ENCODE peak calls at places on chromosome 5, in seven cellular contexts. Y, M, C, R, O, W and K are unnamed samples.
A peak's percentile ranks its signal among the peaks of the same experiment; 100 is the strongest.

GRCh38 chr5:56054651-56055050 is 59.9 kb upstream of the IL6ST start:
- DNase-seq in Y (no peak), M (peak; percentile 66), C (no peak), R (peak; percentile 52), O (no peak), W (no peak), K (no peak)

GRCh38 chr5:158313027-158313738 is 454.2 kb upstream of the CLINT1 start:
- DNase-seq in Y (no peak), M (no peak), C (no peak), R (peak; percentile 43), O (no peak), W (no peak), K (no peak)

GRCh38 chr5:80584770-80585169 is 14.7 kb upstream of the ANKRD34B start:
- DNase-seq in Y (no peak), M (no peak), C (no peak), R (no peak), O (no peak), W (no peak), K (no peak)

GRCh38 chr5:135230326-135230925 is 168.6 kb downstream of the MACROH2A1 start:
- DNase-seq in Y (peak; percentile 79), M (peak; percentile 63), C (peak; percentile 53), R (peak; percentile 92), O (peak; percentile 79), W (no peak), K (peak; percentile 89)

GRCh38 chr5:117131876-117132275 is 557.3 kb upstream of the SEMA6A start:
- DNase-seq in Y (no peak), M (no peak), C (no peak), R (no peak), O (no peak), W (no peak), K (no peak)

GRCh38 chr5:135034186-135034962 is at the start of gene PITX1:
- DNase-seq in Y (peak; percentile 44), M (peak; percentile 95), C (no peak), R (peak; percentile 44), O (no peak), W (peak; percentile 64), K (no peak)

GRCh38 chr5:135162661-135163265 is 128.7 kb upstream of the PITX1 start:
- DNase-seq in Y (no peak), M (no peak), C (no peak), R (no peak), O (no peak), W (no peak), K (no peak)

GRCh38 chr5:149700347-149700746 is 29.8 kb upstream of the PPARGC1B start:
- DNase-seq in Y (no peak), M (no peak), C (peak; percentile 39), R (no peak), O (no peak), W (no peak), K (no peak)

GRCh38 chr5:40755093-40755406 is 711 bp downstream of the TTC33 start:
- DNase-seq in Y (peak; percentile 66), M (peak; percentile 92), C (peak; percentile 64), R (peak; percentile 90), O (peak; percentile 88), W (peak; percentile 58), K (peak; percentile 61)

GRCh38 chr5:103562453-103563157 is at the start of gene NUDT12:
- DNase-seq in Y (peak; percentile 79), M (peak; percentile 87), C (peak; percentile 65), R (peak; percentile 85), O (peak; percentile 80), W (peak; percentile 64), K (peak; percentile 86)

GRCh38 chr5:74765201-74765600 is 1.7 kb downstream of the GFM2 start:
- DNase-seq in Y (no peak), M (no peak), C (no peak), R (peak; percentile 13), O (no peak), W (no peak), K (no peak)

GRCh38 chr5:9507974-9508373 is 37.9 kb downstream of the SEMA5A start:
- DNase-seq in Y (no peak), M (no peak), C (no peak), R (peak; percentile 84), O (no peak), W (no peak), K (no peak)

GRCh38 chr5:91386120-91386519 is 3.0 kb upstream of the ARRDC3 start:
- DNase-seq in Y (no peak), M (peak; percentile 41), C (no peak), R (no peak), O (no peak), W (no peak), K (no peak)

GRCh38 chr5:72296251-72296650 is 23.8 kb downstream of the MRPS27 start:
- DNase-seq in Y (no peak), M (no peak), C (no peak), R (no peak), O (no peak), W (no peak), K (no peak)

GRCh38 chr5:181167814-181168488 is 20.6 kb downstream of the OR2V2 start:
- DNase-seq in Y (no peak), M (peak; percentile 48), C (no peak), R (peak; percentile 26), O (no peak), W (no peak), K (no peak)

GRCh38 chr5:51398875-51399635 is 15.8 kb downstream of the ISL1 start:
- DNase-seq in Y (no peak), M (no peak), C (no peak), R (no peak), O (no peak), W (peak; percentile 49), K (no peak)

GRCh38 chr5:33166522-33166921 is 274.2 kb upstream of the TARS1 start:
- DNase-seq in Y (no peak), M (no peak), C (no peak), R (no peak), O (no peak), W (no peak), K (peak; percentile 8)

GRCh38 chr5:87746341-87746740 is 333.6 kb upstream of the CCNH start:
- DNase-seq in Y (no peak), M (no peak), C (no peak), R (no peak), O (no peak), W (no peak), K (no peak)

GRCh38 chr5:1010181-1010510 is 1.5 kb downstream of the NKD2 start:
- DNase-seq in Y (no peak), M (no peak), C (peak; percentile 25), R (no peak), O (no peak), W (no peak), K (no peak)

GRCh38 chr5:115402822-115403577 is 106.5 kb upstream of the CCDC112 start:
- DNase-seq in Y (no peak), M (peak; percentile 71), C (no peak), R (peak; percentile 80), O (no peak), W (no peak), K (no peak)

GRCh38 chr5:172867761-172868435 is 33.8 kb downstream of the ERGIC1 start:
- DNase-seq in Y (peak; percentile 16), M (no peak), C (no peak), R (peak; percentile 38), O (no peak), W (no peak), K (no peak)
- H3K4me1 ChIP-seq in Y (peaks cover 66% of the 10 kb centered on the region), M (peaks cover 86% of the 10 kb centered on the region), C (peaks cover 89% of the 10 kb centered on the region), R (peaks cover 59% of the 10 kb centered on the region), O (peaks cover 89% of the 10 kb centered on the region), W (peaks cover 60% of the 10 kb centered on the region), K (peaks cover 41% of the 10 kb centered on the region)

GRCh38 chr5:112625586-112625985 is 112.1 kb upstream of the APC start:
- DNase-seq in Y (no peak), M (no peak), C (no peak), R (no peak), O (no peak), W (no peak), K (no peak)

GRCh38 chr5:112626715-112627114 is 111.0 kb upstream of the APC start:
- DNase-seq in Y (no peak), M (no peak), C (no peak), R (no peak), O (no peak), W (no peak), K (no peak)

GRCh38 chr5:112628219-112628618 is 109.5 kb upstream of the APC start:
- DNase-seq in Y (no peak), M (no peak), C (no peak), R (no peak), O (no peak), W (peak; percentile 36), K (no peak)

GRCh38 chr5:112630246-112631009 is 107.3 kb upstream of the APC start:
- DNase-seq in Y (no peak), M (no peak), C (no peak), R (peak; percentile 8), O (no peak), W (no peak), K (no peak)

DNA sequence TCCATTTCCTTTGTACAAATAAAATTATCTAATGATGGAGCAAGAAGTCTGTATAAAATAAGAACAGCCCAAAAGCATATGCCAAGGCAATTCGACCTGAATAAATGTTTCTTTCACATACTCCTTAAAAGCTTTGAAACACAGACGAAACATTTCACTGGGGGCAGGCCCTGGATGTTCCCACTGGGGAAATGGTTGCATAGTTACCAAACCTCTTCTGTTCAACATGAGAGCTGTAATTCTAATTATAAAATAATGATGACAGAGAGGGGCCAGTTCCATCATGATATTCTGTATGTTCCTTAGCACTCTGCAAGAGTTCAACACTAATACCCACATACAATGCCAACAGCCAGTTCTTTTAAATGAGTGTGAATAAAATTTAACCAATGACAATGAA is 111.6 kb upstream of the APC start:
- DNase-seq in Y (no peak), M (no peak), C (no peak), R (no peak), O (no peak), W (no peak), K (no peak)
- H3K9me3 ChIP-seq in Y (no peaks in the 10 kb centered on the region), M (no peaks in the 10 kb centered on the region), C (no peaks in the 10 kb centered on the region), R (no peaks in the 10 kb centered on the region), O (no peaks in the 10 kb centered on the region), W (no peaks in the 10 kb centered on the region), K (no peaks in the 10 kb centered on the region)

DNA sequence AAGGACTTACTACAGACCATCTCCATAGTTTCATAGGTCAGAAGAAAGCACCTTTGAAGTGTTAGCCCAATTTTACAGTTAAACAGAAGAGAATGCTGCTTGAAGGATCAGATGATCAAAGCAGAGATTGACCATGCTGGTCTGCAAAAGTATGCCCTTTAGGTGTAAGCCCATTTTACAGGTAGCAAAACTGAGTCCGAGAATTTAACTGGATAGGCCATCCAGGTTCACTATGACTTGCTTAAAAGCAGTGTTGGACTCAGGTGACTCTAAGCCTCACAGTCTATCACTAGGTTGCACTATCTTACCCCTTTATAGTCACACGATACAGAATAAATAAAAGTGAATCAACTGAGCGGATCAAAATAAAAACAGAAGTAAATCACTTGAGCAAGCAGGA is 212.7 kb downstream of the DCP2 start:
- DNase-seq in Y (no peak), M (no peak), C (no peak), R (no peak), O (no peak), W (no peak), K (no peak)
- H3K4me1 ChIP-seq in Y (peaks cover 6% of the 10 kb centered on the region), M (no peaks in the 10 kb centered on the region), C (peaks cover 63% of the 10 kb centered on the region), R (peaks cover 8% of the 10 kb centered on the region), O (peaks cover 7% of the 10 kb centered on the region), W (no peaks in the 10 kb centered on the region), K (peaks cover 12% of the 10 kb centered on the region)

DNA sequence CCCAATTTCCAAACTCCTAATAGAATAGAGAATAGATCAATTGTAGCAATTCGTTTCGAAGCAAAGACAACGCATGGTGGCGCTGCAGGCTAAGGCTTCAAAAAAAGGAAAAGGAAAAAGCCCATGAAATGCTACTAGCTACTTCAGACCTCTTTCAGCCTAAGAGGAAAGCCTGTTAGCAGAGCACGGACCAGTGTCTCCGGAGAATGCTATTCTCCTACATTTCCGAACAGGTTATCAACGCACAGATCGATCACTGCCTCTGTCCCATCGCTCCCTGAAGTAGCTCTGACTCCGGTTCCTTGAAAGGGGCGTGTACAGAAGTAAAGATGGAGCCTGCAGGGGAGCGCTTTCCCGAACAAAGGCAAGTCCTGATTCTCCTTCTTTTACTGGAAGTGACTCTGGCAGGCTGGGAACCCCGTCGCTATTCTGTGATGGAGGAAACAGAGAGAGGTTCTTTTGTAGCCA is at the start of gene PCDHB15:
- DNase-seq in Y (no peak), M (peak; percentile 19), C (peak; percentile 32), R (peak; percentile 30), O (no peak), W (peak; percentile 39), K (peak; percentile 16)
- H3K9me3 ChIP-seq in Y (peaks cover 67% of the 10 kb centered on the region), M (peaks cover 92% of the 10 kb centered on the region), C (peaks cover 100% of the 10 kb centered on the region), R (no peaks in the 10 kb centered on the region), O (peaks cover 62% of the 10 kb centered on the region), W (peaks cover 53% of the 10 kb centered on the region), K (peaks cover 34% of the 10 kb centered on the region)